ENCODE peak calls at places on chromosome 13, in seven cellular contexts. H is NCI-H2171 treated with DMSO at 0.1 percent for 48 hours, J is GM23338, X is brain microvascular endothelial cell, D is cardiac septum, F is heart left ventricle, K is Peyer's patch. A is an unnamed sample.

GRCh38 chr13:40993119-40993518 is 26.0 kb downstream of the ELF1 start:
- DNase-seq in X (no peak), H (peak; percentile 73), F (no peak), K (no peak), D (no peak), J (peak; percentile 53), A (no peak)

GRCh38 chr13:45995245-45995644 is 57.3 kb downstream of the ZC3H13 start:
- DNase-seq in K (no peak), F (no peak), X (no peak), H (no peak), D (no peak), J (no peak), A (no peak)

GRCh38 chr13:99288069-99288468 is 19.1 kb downstream of the GPR183 start:
- DNase-seq in X (no peak), H (peak; percentile 10), D (no peak), K (no peak), F (no peak), J (no peak), A (no peak)

GRCh38 chr13:83666126-83666525 is 216.1 kb downstream of the SLITRK1 start:
- DNase-seq in J (no peak), H (no peak), X (no peak), K (no peak), D (no peak), F (no peak), A (no peak)

GRCh38 chr13:65063753-65064152 is 2166.4 kb downstream of the PCDH9 start:
- DNase-seq in F (no peak), X (no peak), J (no peak), D (no peak), K (no peak), H (no peak), A (no peak)

GRCh38 chr13:41196620-41197019 is 2.3 kb upstream of the KBTBD7 start:
- DNase-seq in J (peak; percentile 42), K (no peak), X (no peak), D (no peak), H (no peak), F (no peak), A (no peak)

GRCh38 chr13:79427265-79427664 is 21.2 kb upstream of the RBM26 start:
- DNase-seq in K (no peak), H (no peak), J (no peak), F (no peak), D (no peak), X (no peak), A (no peak)

GRCh38 chr13:98144501-98145350 is 1.8 kb downstream of the FARP1 start:
- DNase-seq in K (no peak), J (peak; percentile 78), X (no peak), H (peak; percentile 19), F (peak; percentile 30), D (no peak), A (no peak)

GRCh38 chr13:27229642-27230041 is 21.7 kb upstream of the RPL21 start:
- DNase-seq in K (no peak), F (no peak), X (no peak), J (no peak), D (no peak), H (no peak), A (no peak)

GRCh38 chr13:97278395-97279078 is 56.4 kb downstream of the MBNL2 start:
- DNase-seq in H (no peak), K (no peak), D (no peak), J (no peak), F (no peak), X (no peak), A (no peak)

GRCh38 chr13:110551284-110551683 is 10.2 kb downstream of the RAB20 start:
- DNase-seq in J (no peak), K (no peak), F (no peak), H (no peak), D (no peak), X (no peak), A (no peak)

GRCh38 chr13:29802621-29803020 is 47.8 kb downstream of the UBL3 start:
- DNase-seq in J (no peak), K (no peak), X (no peak), D (no peak), H (no peak), F (no peak), A (no peak)

A was measured in ovary.